ENCODE peak calls at places on chromosomes 13 and 19, in nine cellular contexts. B is AG09319; P is naive thymus-derived CD4-positive, alpha-beta T cell; U is GM03348; K is IMR-90; D is CD4-positive, alpha-beta memory T cell; F is T follicular helper cell; I is GM23338; H is NCI-H1105. J is an unnamed sample.

GRCh38 chr19:35715981-35716734 is 1.6 kb upstream of the KMT2B start:
- DNase-seq in B (no peak), P (no peak), D (no peak), F (no peak), U (peak; percentile 81), K (peak; percentile 30), H (peak; percentile 14), I (peak; percentile 41), J (no peak)

GRCh38 chr19:55258476-55258827 is 365 bp downstream of the PPP6R1 start:
- DNase-seq in D (peak; percentile 32), F (peak; percentile 34), P (no peak), B (no peak), U (peak; percentile 80), I (no peak), H (no peak), K (no peak), J (no peak)

GRCh38 chr13:46684287-46685001 is 112.5 kb downstream of the ESD start:
- DNase-seq in U (no peak), K (no peak), B (no peak), H (no peak), F (no peak), P (no peak), D (no peak), I (peak; percentile 87), J (no peak)

GRCh38 chr13:113904411-113904810 is 40.5 kb upstream of the GAS6 start:
- DNase-seq in F (peak; percentile 16), U (peak; percentile 49), P (peak; percentile 20), B (no peak), D (peak; percentile 40), I (peak; percentile 73), H (no peak), K (peak; percentile 43), J (peak; percentile 91)

GRCh38 chr13:100520936-100521765 is 67.4 kb downstream of the GGACT start:
- DNase-seq in D (no peak), K (no peak), B (no peak), F (no peak), P (no peak), U (no peak), I (peak; percentile 77), H (no peak), J (no peak)

GRCh38 chr13:108463365-108463764 is 166.0 kb upstream of the MYO16 start:
- DNase-seq in I (no peak), B (peak; percentile 43), D (peak; percentile 15), K (peak; percentile 94), H (no peak), P (no peak), U (peak; percentile 67), F (no peak), J (no peak)

GRCh38 chr13:30581582-30581981 is 36.1 kb upstream of the USPL1 start:
- DNase-seq in H (no peak), I (peak; percentile 69), D (peak; percentile 14), K (peak; percentile 36), B (no peak), U (peak; percentile 16), F (no peak), P (peak; percentile 18), J (no peak)

GRCh38 chr13:110976785-110977184 is 61.9 kb upstream of the ANKRD10 start:
- DNase-seq in B (no peak), P (no peak), D (no peak), U (no peak), K (peak; percentile 11), I (no peak), H (no peak), F (no peak), J (no peak)

GRCh38 chr13:60363288-60363687 is 33.7 kb upstream of the TDRD3 start:
- DNase-seq in B (no peak), K (no peak), D (no peak), U (no peak), I (no peak), F (no peak), H (no peak), P (no peak), J (no peak)

GRCh38 chr13:112330479-112331407 is 45.4 kb upstream of the SPACA7 start:
- DNase-seq in H (no peak), P (no peak), F (no peak), D (no peak), I (peak; percentile 45), U (no peak), K (no peak), B (no peak), J (no peak)

GRCh38 chr19:55206664-55207500 is 2.4 kb downstream of the PTPRH start:
- DNase-seq in H (no peak), D (no peak), U (peak; percentile 94), P (no peak), I (peak; percentile 83), K (peak; percentile 86), F (no peak), B (peak; percentile 62), J (peak; percentile 93)

GRCh38 chr19:23772668-23773063 is 14.0 kb upstream of the ZNF681 start:
- DNase-seq in U (no peak), F (no peak), P (no peak), B (no peak), I (no peak), D (no peak), H (no peak), K (no peak), J (no peak)

GRCh38 chr13:50386527-50387123 is 371.4 kb downstream of the KCNRG start:
- DNase-seq in U (peak; percentile 65), D (no peak), I (peak; percentile 47), F (no peak), P (no peak), K (peak; percentile 82), H (no peak), B (no peak), J (peak; percentile 19)

GRCh38 chr13:99749627-99750026 is 221.9 kb downstream of the ZIC5 start:
- DNase-seq in H (no peak), I (peak; percentile 70), F (no peak), B (no peak), U (no peak), D (no peak), P (no peak), K (no peak), J (no peak)

GRCh38 chr19:12065100-12065538 is 588 bp downstream of the ZNF844 start:
- DNase-seq in K (peak; percentile 38), D (no peak), B (no peak), U (peak; percentile 42), F (no peak), I (peak; percentile 61), P (peak; percentile 51), H (no peak), J (no peak)

GRCh38 chr13:110925023-110925608 is 10.2 kb upstream of the ANKRD10 start:
- DNase-seq in P (peak; percentile 5), I (peak; percentile 73), F (no peak), B (no peak), D (peak; percentile 12), U (no peak), K (no peak), H (no peak), J (no peak)

GRCh38 chr13:27851049-27851448 is 58.8 kb downstream of the GSX1 start:
- DNase-seq in D (no peak), I (no peak), F (no peak), U (no peak), P (no peak), H (no peak), K (no peak), B (no peak), J (no peak)

GRCh38 chr19:46533085-46534081 is 37.7 kb upstream of the PNMA8B start:
- DNase-seq in P (no peak), D (no peak), K (no peak), I (peak; percentile 70), F (no peak), H (no peak), U (no peak), B (no peak), J (no peak)

GRCh38 chr19:391726-392374 is 17.1 kb downstream of the C2CD4C start:
- DNase-seq in D (no peak), H (no peak), P (no peak), B (no peak), I (no peak), U (no peak), K (no peak), F (no peak), J (no peak)